ENCODE peak calls at places on chromosomes 2 and 18, in seven cellular contexts. One of them, this sample, is unnamed.

GRCh38 chr18:46700026-46700425 is 43.0 kb upstream of the LOXHD1 start:
- DNase-seq in heart left ventricle: no peak
- DNase-seq in Peyer's patch: no peak
- DNase-seq in kidney epithelial cell: no peak
- DNase-seq in Calu3: no peak
- DNase-seq in mammary epithelial cell: no peak
- DNase-seq in AG09319: no peak
- DNase-seq in this sample: no peak

GRCh38 chr18:26562568-26562967 is 14.2 kb upstream of the KCTD1 start:
- DNase-seq in heart left ventricle: no peak
- DNase-seq in Peyer's patch: no peak
- DNase-seq in kidney epithelial cell: no peak
- DNase-seq in Calu3: no peak
- DNase-seq in mammary epithelial cell: no peak
- DNase-seq in AG09319: no peak
- DNase-seq in this sample: no peak

GRCh38 chr18:78974115-78974740 is 5.4 kb upstream of the SALL3 start:
- DNase-seq in heart left ventricle: no peak
- DNase-seq in Peyer's patch: no peak
- DNase-seq in kidney epithelial cell: no peak
- DNase-seq in Calu3: no peak
- DNase-seq in mammary epithelial cell: no peak
- DNase-seq in AG09319: no peak
- DNase-seq in this sample: no peak

GRCh38 chr18:31679133-31679731 is 5.1 kb downstream of the B4GALT6 start:
- DNase-seq in heart left ventricle: no peak
- DNase-seq in Peyer's patch: peak
- DNase-seq in kidney epithelial cell: peak
- DNase-seq in Calu3: no peak
- DNase-seq in mammary epithelial cell: peak
- DNase-seq in AG09319: no peak
- DNase-seq in this sample: peak

GRCh38 chr2:181752301-181752700 is 72.0 kb upstream of the NEUROD1 start:
- DNase-seq in heart left ventricle: no peak
- DNase-seq in Peyer's patch: no peak
- DNase-seq in kidney epithelial cell: no peak
- DNase-seq in Calu3: no peak
- DNase-seq in mammary epithelial cell: no peak
- DNase-seq in AG09319: no peak
- DNase-seq in this sample: no peak

GRCh38 chr18:55515946-55516710 is 71.9 kb downstream of the TCF4 start:
- DNase-seq in heart left ventricle: no peak
- DNase-seq in Peyer's patch: no peak
- DNase-seq in kidney epithelial cell: no peak
- DNase-seq in Calu3: no peak
- DNase-seq in mammary epithelial cell: no peak
- DNase-seq in AG09319: no peak
- DNase-seq in this sample: no peak

GRCh38 chr2:11292464-11293255 is 51.8 kb downstream of the ROCK2 start:
- DNase-seq in heart left ventricle: peak
- DNase-seq in Peyer's patch: no peak
- DNase-seq in kidney epithelial cell: no peak
- DNase-seq in Calu3: no peak
- DNase-seq in mammary epithelial cell: no peak
- DNase-seq in AG09319: no peak
- DNase-seq in this sample: no peak

GRCh38 chr18:22194151-22194598 is 24.8 kb downstream of the GATA6 start:
- DNase-seq in heart left ventricle: peak
- DNase-seq in Peyer's patch: peak
- DNase-seq in kidney epithelial cell: no peak
- DNase-seq in Calu3: peak
- DNase-seq in mammary epithelial cell: no peak
- DNase-seq in AG09319: no peak
- DNase-seq in this sample: no peak

GRCh38 chr18:55101458-55101824 is 142.2 kb upstream of the CCDC68 start:
- DNase-seq in heart left ventricle: no peak
- DNase-seq in Peyer's patch: no peak
- DNase-seq in kidney epithelial cell: no peak
- DNase-seq in Calu3: no peak
- DNase-seq in mammary epithelial cell: no peak
- DNase-seq in AG09319: no peak
- DNase-seq in this sample: no peak

GRCh38 chr2:3332133-3332532 is 45.5 kb downstream of the EIPR1 start:
- DNase-seq in heart left ventricle: no peak
- DNase-seq in Peyer's patch: no peak
- DNase-seq in kidney epithelial cell: no peak
- DNase-seq in Calu3: no peak
- DNase-seq in mammary epithelial cell: no peak
- DNase-seq in AG09319: no peak
- DNase-seq in this sample: no peak

GRCh38 chr2:40287201-40287600 is 164.7 kb downstream of the SLC8A1 start:
- DNase-seq in heart left ventricle: no peak
- DNase-seq in Peyer's patch: no peak
- DNase-seq in kidney epithelial cell: no peak
- DNase-seq in Calu3: no peak
- DNase-seq in mammary epithelial cell: peak
- DNase-seq in AG09319: no peak
- DNase-seq in this sample: no peak

GRCh38 chr2:127568128-127568527 is 32.6 kb downstream of the MYO7B start:
- DNase-seq in heart left ventricle: no peak
- DNase-seq in Peyer's patch: peak
- DNase-seq in kidney epithelial cell: no peak
- DNase-seq in Calu3: no peak
- DNase-seq in mammary epithelial cell: no peak
- DNase-seq in AG09319: no peak
- DNase-seq in this sample: no peak

GRCh38 chr18:12307871-12308385 is at the start of gene TUBB6:
- DNase-seq in heart left ventricle: peak
- DNase-seq in Peyer's patch: peak
- DNase-seq in kidney epithelial cell: no peak
- DNase-seq in Calu3: peak
- DNase-seq in mammary epithelial cell: peak
- DNase-seq in AG09319: peak
- DNase-seq in this sample: no peak

GRCh38 chr18:54949588-54949987 is 9.7 kb downstream of the CCDC68 start:
- DNase-seq in heart left ventricle: no peak
- DNase-seq in Peyer's patch: no peak
- DNase-seq in kidney epithelial cell: no peak
- DNase-seq in Calu3: no peak
- DNase-seq in mammary epithelial cell: no peak
- DNase-seq in AG09319: no peak
- DNase-seq in this sample: no peak

GRCh38 chr2:211453311-211453894 is 897.0 kb downstream of the CPS1 start:
- DNase-seq in heart left ventricle: no peak
- DNase-seq in Peyer's patch: no peak
- DNase-seq in kidney epithelial cell: no peak
- DNase-seq in Calu3: no peak
- DNase-seq in mammary epithelial cell: no peak
- DNase-seq in AG09319: no peak
- DNase-seq in this sample: no peak

GRCh38 chr18:32442575-32442974 is 28.1 kb downstream of the GAREM1 start:
- DNase-seq in heart left ventricle: no peak
- DNase-seq in Peyer's patch: no peak
- DNase-seq in kidney epithelial cell: no peak
- DNase-seq in Calu3: no peak
- DNase-seq in mammary epithelial cell: no peak
- DNase-seq in AG09319: no peak
- DNase-seq in this sample: no peak

GRCh38 chr2:46535360-46535759 is 56.0 kb downstream of the TMEM247 start:
- DNase-seq in heart left ventricle: no peak
- DNase-seq in Peyer's patch: peak
- DNase-seq in kidney epithelial cell: no peak
- DNase-seq in Calu3: no peak
- DNase-seq in mammary epithelial cell: no peak
- DNase-seq in AG09319: no peak
- DNase-seq in this sample: no peak

GRCh38 chr2:119233326-119234020 is 9.8 kb downstream of the STEAP3 start:
- DNase-seq in heart left ventricle: no peak
- DNase-seq in Peyer's patch: no peak
- DNase-seq in kidney epithelial cell: no peak
- DNase-seq in Calu3: peak
- DNase-seq in mammary epithelial cell: peak
- DNase-seq in AG09319: no peak
- DNase-seq in this sample: no peak

DNA sequence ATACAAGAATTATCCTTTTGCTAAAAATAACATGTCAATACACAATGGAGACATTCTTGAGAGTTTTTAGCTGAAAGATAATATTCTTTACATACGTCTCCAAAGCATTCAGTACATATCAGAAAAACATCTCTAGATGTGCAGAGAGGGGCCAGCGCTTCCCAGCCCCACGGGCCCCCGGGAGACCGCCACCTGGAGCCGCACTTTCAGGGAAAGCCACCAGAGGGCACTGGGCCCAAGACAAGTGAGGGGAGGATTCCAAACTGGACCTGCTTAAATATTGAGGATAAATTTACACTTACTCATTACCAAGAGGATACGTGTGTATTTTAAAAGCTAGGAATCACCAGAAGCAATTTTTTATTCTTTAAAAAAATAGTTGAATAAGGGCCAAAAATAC is 499.5 kb downstream of the GALR1 start:
- DNase-seq in heart left ventricle: no peak
- DNase-seq in Peyer's patch: no peak
- DNase-seq in kidney epithelial cell: no peak
- DNase-seq in Calu3: no peak
- DNase-seq in mammary epithelial cell: no peak
- DNase-seq in AG09319: no peak
- DNase-seq in this sample: no peak
- TF ChIP-seq CTCF in heart left ventricle: peak
- TF ChIP-seq CTCF in Peyer's patch: no peak
- TF ChIP-seq CTCF in kidney epithelial cell: peak
- TF ChIP-seq CTCF in Calu3: no peak
- TF ChIP-seq CTCF in mammary epithelial cell: no peak
- TF ChIP-seq CTCF in AG09319: no peak
- TF ChIP-seq CTCF in this sample: peak

DNA sequence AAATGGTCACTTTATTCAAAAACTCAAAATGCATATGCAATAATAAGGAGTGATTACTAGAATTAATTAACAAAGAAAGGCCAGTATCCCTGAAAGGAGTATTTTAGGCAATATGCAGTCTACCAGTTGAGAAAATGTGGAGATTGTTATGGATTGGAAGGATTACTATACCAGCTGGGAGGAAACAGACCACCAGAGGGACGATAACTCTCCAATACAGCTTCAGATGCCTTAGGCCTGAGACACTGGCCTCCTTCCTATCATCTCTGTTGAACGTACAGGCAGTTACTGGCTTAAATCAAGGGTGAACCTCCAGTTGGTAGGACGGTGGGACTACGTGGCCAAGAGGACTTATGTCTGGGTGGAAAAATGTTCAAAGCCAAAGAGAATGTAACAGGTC is 336.4 kb upstream of the EPHA4 start:
- DNase-seq in heart left ventricle: no peak
- DNase-seq in Peyer's patch: no peak
- DNase-seq in kidney epithelial cell: no peak
- DNase-seq in Calu3: no peak
- DNase-seq in mammary epithelial cell: no peak
- DNase-seq in AG09319: no peak
- DNase-seq in this sample: no peak
- TF ChIP-seq CTCF in heart left ventricle: no peak
- TF ChIP-seq CTCF in Peyer's patch: no peak
- TF ChIP-seq CTCF in kidney epithelial cell: no peak
- TF ChIP-seq CTCF in Calu3: no peak
- TF ChIP-seq CTCF in mammary epithelial cell: no peak
- TF ChIP-seq CTCF in AG09319: no peak
- TF ChIP-seq CTCF in this sample: no peak

DNA sequence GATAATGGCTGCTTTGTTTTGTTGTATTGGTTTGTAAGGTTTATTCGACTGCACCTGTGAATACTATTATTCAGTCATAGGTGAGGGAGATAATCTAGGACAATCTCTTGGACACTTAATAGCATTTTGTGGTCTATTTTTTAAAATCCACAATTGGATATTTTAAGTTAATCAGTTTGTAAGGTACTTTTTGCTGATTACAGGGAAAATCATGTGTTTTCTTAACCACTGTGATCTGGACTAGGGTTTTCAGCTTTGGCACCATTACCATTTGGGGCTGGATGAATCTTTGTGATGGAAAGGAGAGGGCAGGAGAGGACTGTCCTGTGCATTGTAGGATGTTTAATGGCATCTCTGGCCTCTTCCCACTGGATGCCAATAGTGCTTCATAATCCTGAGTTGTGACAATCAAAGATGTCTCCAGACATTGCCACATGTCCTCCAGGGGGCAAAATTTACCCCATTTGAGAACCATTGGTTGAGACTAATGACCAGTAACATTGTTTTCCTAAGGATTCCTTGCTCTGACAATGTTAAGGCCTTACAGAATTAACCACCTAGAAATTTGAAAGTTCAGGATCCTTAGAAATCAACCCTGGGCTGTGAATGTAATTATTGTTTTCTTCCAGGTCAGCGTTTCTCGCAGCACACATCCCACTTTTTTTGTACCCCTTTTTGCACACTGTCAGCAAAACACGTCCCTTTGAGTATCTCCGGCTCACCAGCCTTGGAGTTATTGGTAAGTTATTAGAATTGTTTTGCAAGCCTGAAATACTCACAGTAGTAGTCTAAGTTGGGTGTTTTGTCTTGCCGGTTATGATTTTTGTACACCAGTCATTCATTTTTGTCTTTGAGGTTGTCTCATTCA is 15.6 kb downstream of the CNOT9 start:
- DNase-seq in heart left ventricle: no peak
- DNase-seq in Peyer's patch: no peak
- DNase-seq in kidney epithelial cell: no peak
- DNase-seq in Calu3: no peak
- DNase-seq in mammary epithelial cell: no peak
- DNase-seq in AG09319: no peak
- DNase-seq in this sample: no peak
- TF ChIP-seq CTCF in heart left ventricle: peak
- TF ChIP-seq CTCF in Peyer's patch: no peak
- TF ChIP-seq CTCF in kidney epithelial cell: no peak
- TF ChIP-seq CTCF in Calu3: no peak
- TF ChIP-seq CTCF in mammary epithelial cell: peak
- TF ChIP-seq CTCF in AG09319: no peak
- TF ChIP-seq CTCF in this sample: peak

GRCh38 chr2:82256983-82257382 is 1952.4 kb upstream of the LRRTM1 start:
- DNase-seq in heart left ventricle: no peak
- DNase-seq in Peyer's patch: no peak
- DNase-seq in kidney epithelial cell: no peak
- DNase-seq in Calu3: no peak
- DNase-seq in mammary epithelial cell: no peak
- DNase-seq in AG09319: no peak
- DNase-seq in this sample: no peak

GRCh38 chr2:82259551-82259950 is 1955.0 kb upstream of the LRRTM1 start:
- DNase-seq in heart left ventricle: no peak
- DNase-seq in Peyer's patch: no peak
- DNase-seq in kidney epithelial cell: no peak
- DNase-seq in Calu3: no peak
- DNase-seq in mammary epithelial cell: no peak
- DNase-seq in AG09319: no peak
- DNase-seq in this sample: no peak

GRCh38 chr2:82260521-82260920 is 1956.0 kb upstream of the LRRTM1 start:
- DNase-seq in heart left ventricle: no peak
- DNase-seq in Peyer's patch: no peak
- DNase-seq in kidney epithelial cell: no peak
- DNase-seq in Calu3: no peak
- DNase-seq in mammary epithelial cell: no peak
- DNase-seq in AG09319: no peak
- DNase-seq in this sample: no peak

GRCh38 chr2:82256288-82256687 is 1951.7 kb upstream of the LRRTM1 start:
- DNase-seq in heart left ventricle: no peak
- DNase-seq in Peyer's patch: no peak
- DNase-seq in kidney epithelial cell: no peak
- DNase-seq in Calu3: no peak
- DNase-seq in mammary epithelial cell: no peak
- DNase-seq in AG09319: no peak
- DNase-seq in this sample: no peak

GRCh38 chr2:82258151-82258550 is 1953.6 kb upstream of the LRRTM1 start:
- DNase-seq in heart left ventricle: no peak
- DNase-seq in Peyer's patch: no peak
- DNase-seq in kidney epithelial cell: no peak
- DNase-seq in Calu3: no peak
- DNase-seq in mammary epithelial cell: no peak
- DNase-seq in AG09319: no peak
- DNase-seq in this sample: no peak
- TF ChIP-seq CTCF in heart left ventricle: no peak
- TF ChIP-seq CTCF in Peyer's patch: no peak
- TF ChIP-seq CTCF in kidney epithelial cell: no peak
- TF ChIP-seq CTCF in Calu3: no peak
- TF ChIP-seq CTCF in mammary epithelial cell: no peak
- TF ChIP-seq CTCF in AG09319: no peak
- TF ChIP-seq CTCF in this sample: no peak

This sample was measured in epithelial cell of proximal tubule.